ENCODE peak calls at places on chromosome 13, in ten cellular contexts. One of them, this sample, is unnamed.

GRCh38 chr13:25489238-25489637 is 117.5 kb downstream of the ATP8A2 start:
- DNase-seq in suprapubic skin: no peak
- DNase-seq in SK-N-SH: no peak
- DNase-seq in A549: no peak
- DNase-seq in ovary: no peak
- DNase-seq in K562: peak; percentile 6
- DNase-seq in transverse colon: no peak
- DNase-seq in upper lobe of left lung: no peak
- DNase-seq in stomach: no peak
- DNase-seq in H1: no peak
- DNase-seq in this sample: no peak

GRCh38 chr13:73403362-73404150 is 344.8 kb downstream of the KLF5 start:
- DNase-seq in A549: no peak
- DNase-seq in suprapubic skin: no peak
- DNase-seq in H1: no peak
- DNase-seq in ovary: no peak
- DNase-seq in upper lobe of left lung: no peak
- DNase-seq in K562: no peak
- DNase-seq in stomach: no peak
- DNase-seq in SK-N-SH: no peak
- DNase-seq in transverse colon: no peak
- DNase-seq in this sample: no peak

GRCh38 chr13:30978981-30979956 is 46.8 kb downstream of the TEX26 start:
- DNase-seq in SK-N-SH: peak; percentile 29
- DNase-seq in stomach: peak; percentile 30
- DNase-seq in A549: no peak
- DNase-seq in H1: peak; percentile 92
- DNase-seq in transverse colon: peak; percentile 42
- DNase-seq in upper lobe of left lung: peak; percentile 49
- DNase-seq in ovary: peak; percentile 20
- DNase-seq in K562: peak; percentile 52
- DNase-seq in suprapubic skin: no peak
- DNase-seq in this sample: no peak

GRCh38 chr13:107203146-107203847 is 635.4 kb upstream of the ARGLU1 start:
- DNase-seq in H1: peak; percentile 60
- DNase-seq in A549: peak; percentile 5
- DNase-seq in ovary: no peak
- DNase-seq in suprapubic skin: no peak
- DNase-seq in SK-N-SH: peak; percentile 38
- DNase-seq in stomach: no peak
- DNase-seq in upper lobe of left lung: no peak
- DNase-seq in K562: peak; percentile 3
- DNase-seq in transverse colon: no peak
- DNase-seq in this sample: no peak

GRCh38 chr13:37187110-37187509 is 81.6 kb upstream of the CSNK1A1L start:
- DNase-seq in A549: no peak
- DNase-seq in upper lobe of left lung: no peak
- DNase-seq in K562: no peak
- DNase-seq in suprapubic skin: no peak
- DNase-seq in transverse colon: no peak
- DNase-seq in ovary: no peak
- DNase-seq in H1: no peak
- DNase-seq in stomach: no peak
- DNase-seq in SK-N-SH: no peak
- DNase-seq in this sample: no peak

GRCh38 chr13:41416276-41416675 is 41.1 kb upstream of the RGCC start:
- DNase-seq in K562: no peak
- DNase-seq in A549: no peak
- DNase-seq in stomach: no peak
- DNase-seq in upper lobe of left lung: no peak
- DNase-seq in suprapubic skin: no peak
- DNase-seq in transverse colon: no peak
- DNase-seq in SK-N-SH: no peak
- DNase-seq in H1: no peak
- DNase-seq in ovary: no peak
- DNase-seq in this sample: no peak

GRCh38 chr13:75656590-75656989 is 20.5 kb downstream of the LMO7 start:
- DNase-seq in stomach: no peak
- DNase-seq in A549: no peak
- DNase-seq in transverse colon: no peak
- DNase-seq in suprapubic skin: no peak
- DNase-seq in upper lobe of left lung: no peak
- DNase-seq in SK-N-SH: no peak
- DNase-seq in H1: no peak
- DNase-seq in ovary: no peak
- DNase-seq in K562: no peak
- DNase-seq in this sample: no peak

GRCh38 chr13:40798380-40798779 is 9.0 kb downstream of the SLC25A15 start:
- DNase-seq in K562: no peak
- DNase-seq in A549: no peak
- DNase-seq in upper lobe of left lung: peak; percentile 35
- DNase-seq in ovary: no peak
- DNase-seq in SK-N-SH: no peak
- DNase-seq in transverse colon: no peak
- DNase-seq in stomach: peak; percentile 78
- DNase-seq in suprapubic skin: no peak
- DNase-seq in H1: no peak
- DNase-seq in this sample: no peak

GRCh38 chr13:109904218-109904617 is 117.8 kb upstream of the IRS2 start:
- DNase-seq in upper lobe of left lung: no peak
- DNase-seq in suprapubic skin: no peak
- DNase-seq in ovary: no peak
- DNase-seq in A549: no peak
- DNase-seq in K562: peak; percentile 53
- DNase-seq in stomach: no peak
- DNase-seq in SK-N-SH: no peak
- DNase-seq in H1: no peak
- DNase-seq in transverse colon: no peak
- DNase-seq in this sample: no peak

GRCh38 chr13:40031031-40031430 is 375.6 kb downstream of the COG6 start:
- DNase-seq in A549: no peak
- DNase-seq in transverse colon: no peak
- DNase-seq in stomach: no peak
- DNase-seq in suprapubic skin: no peak
- DNase-seq in SK-N-SH: no peak
- DNase-seq in ovary: no peak
- DNase-seq in upper lobe of left lung: no peak
- DNase-seq in H1: no peak
- DNase-seq in K562: no peak
- DNase-seq in this sample: no peak

GRCh38 chr13:94210826-94211225 is 268.7 kb downstream of the DCT start:
- DNase-seq in upper lobe of left lung: no peak
- DNase-seq in transverse colon: no peak
- DNase-seq in H1: no peak
- DNase-seq in stomach: no peak
- DNase-seq in K562: no peak
- DNase-seq in ovary: no peak
- DNase-seq in suprapubic skin: no peak
- DNase-seq in SK-N-SH: no peak
- DNase-seq in A549: no peak
- DNase-seq in this sample: no peak

GRCh38 chr13:94217370-94217769 is 262.1 kb downstream of the DCT start:
- DNase-seq in suprapubic skin: no peak
- DNase-seq in K562: no peak
- DNase-seq in stomach: no peak
- DNase-seq in ovary: no peak
- DNase-seq in A549: no peak
- DNase-seq in upper lobe of left lung: no peak
- DNase-seq in SK-N-SH: no peak
- DNase-seq in H1: no peak
- DNase-seq in transverse colon: no peak
- DNase-seq in this sample: no peak

GRCh38 chr13:94218537-94218936 is 260.9 kb downstream of the DCT start:
- DNase-seq in ovary: no peak
- DNase-seq in upper lobe of left lung: no peak
- DNase-seq in stomach: no peak
- DNase-seq in K562: no peak
- DNase-seq in transverse colon: no peak
- DNase-seq in suprapubic skin: no peak
- DNase-seq in H1: no peak
- DNase-seq in A549: no peak
- DNase-seq in SK-N-SH: no peak
- DNase-seq in this sample: no peak

GRCh38 chr13:94209110-94209509 is 270.4 kb downstream of the DCT start:
- DNase-seq in upper lobe of left lung: no peak
- DNase-seq in H1: no peak
- DNase-seq in transverse colon: no peak
- DNase-seq in ovary: no peak
- DNase-seq in A549: no peak
- DNase-seq in SK-N-SH: no peak
- DNase-seq in suprapubic skin: no peak
- DNase-seq in stomach: no peak
- DNase-seq in K562: no peak
- DNase-seq in this sample: no peak

DNA sequence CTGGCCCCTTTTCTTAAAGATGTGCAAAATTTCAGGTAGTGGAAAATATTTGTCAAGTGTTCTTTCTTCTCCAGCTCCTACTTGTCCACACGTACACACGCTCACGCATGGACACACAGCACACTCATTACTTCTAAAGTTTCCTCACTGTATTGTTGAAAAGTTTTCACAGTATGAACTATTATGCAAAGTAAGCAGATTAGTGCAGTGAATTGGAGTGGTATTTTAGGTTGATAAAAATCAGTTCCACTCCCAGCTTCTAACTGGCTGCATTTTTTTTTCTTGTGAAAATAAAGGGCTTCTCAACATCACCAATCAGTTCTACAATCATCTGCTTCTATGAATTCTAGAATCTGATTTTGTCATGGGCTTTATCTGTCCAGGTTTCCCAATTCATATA is 264.5 kb downstream of the DCT start:
- DNase-seq in suprapubic skin: no peak
- DNase-seq in A549: no peak
- DNase-seq in ovary: no peak
- DNase-seq in upper lobe of left lung: no peak
- DNase-seq in H1: no peak
- DNase-seq in transverse colon: no peak
- DNase-seq in stomach: no peak
- DNase-seq in SK-N-SH: no peak
- DNase-seq in K562: no peak
- DNase-seq in this sample: no peak
- TF ChIP-seq EP300 in suprapubic skin: no peak
- TF ChIP-seq EP300 in A549: no peak
- TF ChIP-seq EP300 in ovary: no peak
- TF ChIP-seq EP300 in upper lobe of left lung: no peak
- TF ChIP-seq EP300 in H1: no peak
- TF ChIP-seq EP300 in transverse colon: no peak
- TF ChIP-seq EP300 in stomach: no peak
- TF ChIP-seq EP300 in SK-N-SH: no peak
- TF ChIP-seq EP300 in K562: no peak
- TF ChIP-seq EP300 in this sample: no peak

GRCh38 chr13:99311137-99311536 is 3.9 kb upstream of the GPR183 start:
- DNase-seq in upper lobe of left lung: no peak
- DNase-seq in H1: no peak
- DNase-seq in SK-N-SH: no peak
- DNase-seq in K562: peak; percentile 78
- DNase-seq in transverse colon: no peak
- DNase-seq in ovary: peak; percentile 32
- DNase-seq in stomach: no peak
- DNase-seq in A549: no peak
- DNase-seq in suprapubic skin: no peak
- DNase-seq in this sample: no peak

GRCh38 chr13:99313941-99314340 is 6.7 kb upstream of the GPR183 start:
- DNase-seq in upper lobe of left lung: no peak
- DNase-seq in A549: no peak
- DNase-seq in suprapubic skin: no peak
- DNase-seq in ovary: no peak
- DNase-seq in SK-N-SH: no peak
- DNase-seq in transverse colon: no peak
- DNase-seq in K562: no peak
- DNase-seq in stomach: no peak
- DNase-seq in H1: no peak
- DNase-seq in this sample: no peak

GRCh38 chr13:99313473-99313872 is 6.3 kb upstream of the GPR183 start:
- DNase-seq in K562: no peak
- DNase-seq in stomach: no peak
- DNase-seq in suprapubic skin: no peak
- DNase-seq in SK-N-SH: no peak
- DNase-seq in upper lobe of left lung: no peak
- DNase-seq in transverse colon: no peak
- DNase-seq in A549: no peak
- DNase-seq in H1: no peak
- DNase-seq in ovary: no peak
- DNase-seq in this sample: no peak

GRCh38 chr13:99311748-99312492 is 4.7 kb upstream of the GPR183 start:
- DNase-seq in upper lobe of left lung: no peak
- DNase-seq in A549: no peak
- DNase-seq in suprapubic skin: peak; percentile 74
- DNase-seq in H1: no peak
- DNase-seq in K562: no peak
- DNase-seq in SK-N-SH: peak; percentile 19
- DNase-seq in transverse colon: no peak
- DNase-seq in ovary: peak; percentile 66
- DNase-seq in stomach: no peak
- DNase-seq in this sample: no peak

GRCh38 chr13:99312493-99312883 is 5.3 kb upstream of the GPR183 start:
- DNase-seq in K562: no peak
- DNase-seq in stomach: no peak
- DNase-seq in A549: no peak
- DNase-seq in upper lobe of left lung: peak; percentile 79
- DNase-seq in suprapubic skin: peak; percentile 91
- DNase-seq in transverse colon: peak; percentile 45
- DNase-seq in H1: no peak
- DNase-seq in ovary: peak; percentile 78
- DNase-seq in SK-N-SH: peak; percentile 18
- DNase-seq in this sample: peak; percentile 81
- TF ChIP-seq CTCF in K562: no peak
- TF ChIP-seq CTCF in stomach: no peak
- TF ChIP-seq CTCF in A549: no peak
- TF ChIP-seq CTCF in upper lobe of left lung: no peak
- TF ChIP-seq CTCF in suprapubic skin: no peak
- TF ChIP-seq CTCF in transverse colon: no peak
- TF ChIP-seq CTCF in H1: no peak
- TF ChIP-seq CTCF in ovary: no peak
- TF ChIP-seq CTCF in SK-N-SH: no peak
- TF ChIP-seq CTCF in this sample: no peak

DNA sequence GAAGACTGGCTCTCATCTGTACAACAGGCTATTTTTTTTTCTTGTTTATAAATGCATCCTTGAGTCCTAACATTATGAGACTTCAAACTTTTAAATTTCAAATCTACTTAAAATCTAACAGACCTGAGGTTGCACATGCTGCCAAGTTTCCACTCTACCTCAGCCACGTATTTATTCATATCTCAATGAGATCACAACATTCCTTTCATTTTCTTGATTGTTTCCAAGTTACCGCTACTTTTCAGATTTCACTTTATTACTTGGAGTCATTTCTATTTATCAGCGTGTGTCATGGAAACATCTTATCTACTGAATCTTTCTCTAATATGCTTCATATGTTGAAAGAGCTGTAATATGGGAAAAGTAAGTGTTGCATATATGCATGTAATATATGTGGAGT is 1257.5 kb upstream of the ATXN8OS start:
- DNase-seq in ovary: no peak
- DNase-seq in upper lobe of left lung: no peak
- DNase-seq in A549: no peak
- DNase-seq in SK-N-SH: no peak
- DNase-seq in transverse colon: no peak
- DNase-seq in K562: no peak
- DNase-seq in stomach: no peak
- DNase-seq in suprapubic skin: no peak
- DNase-seq in H1: no peak
- DNase-seq in this sample: no peak
- TF ChIP-seq EP300 in ovary: no peak
- TF ChIP-seq EP300 in upper lobe of left lung: no peak
- TF ChIP-seq EP300 in A549: no peak
- TF ChIP-seq EP300 in SK-N-SH: no peak
- TF ChIP-seq EP300 in transverse colon: no peak
- TF ChIP-seq EP300 in K562: no peak
- TF ChIP-seq EP300 in stomach: no peak
- TF ChIP-seq EP300 in suprapubic skin: no peak
- TF ChIP-seq EP300 in H1: no peak
- TF ChIP-seq EP300 in this sample: no peak

GRCh38 chr13:58876473-58876872 is 1244.9 kb downstream of the PCDH17 start:
- DNase-seq in ovary: no peak
- DNase-seq in H1: no peak
- DNase-seq in A549: no peak
- DNase-seq in suprapubic skin: no peak
- DNase-seq in transverse colon: no peak
- DNase-seq in stomach: no peak
- DNase-seq in upper lobe of left lung: no peak
- DNase-seq in K562: no peak
- DNase-seq in SK-N-SH: no peak
- DNase-seq in this sample: no peak
- TF ChIP-seq CTCF in ovary: no peak
- TF ChIP-seq CTCF in H1: no peak
- TF ChIP-seq CTCF in A549: no peak
- TF ChIP-seq CTCF in suprapubic skin: no peak
- TF ChIP-seq CTCF in transverse colon: no peak
- TF ChIP-seq CTCF in stomach: no peak
- TF ChIP-seq CTCF in upper lobe of left lung: no peak
- TF ChIP-seq CTCF in K562: no peak
- TF ChIP-seq CTCF in SK-N-SH: no peak
- TF ChIP-seq CTCF in this sample: no peak